ENCODE peak calls at places on chromosomes 12 and 14, in six cellular contexts. One of them, this sample, is unnamed.

GRCh38 chr12:100672075-100672592 is 98.7 kb downstream of the GAS2L3 start:
- DNase-seq in activated T-helper 1 cell treated with Interleukin-2 at 50 U/mL for 16 hours: no peak
- DNase-seq in H7: peak; percentile 62
- DNase-seq in NCI-H2029 treated with DMSO at 0.1 percent for 48 hours: no peak
- DNase-seq in occipital lobe: no peak
- DNase-seq in GM12891: peak; percentile 23
- DNase-seq in this sample: no peak

GRCh38 chr14:89702151-89702936 is 252.2 kb downstream of the EFCAB11 start:
- DNase-seq in H7: no peak
- DNase-seq in GM12891: no peak
- DNase-seq in occipital lobe: no peak
- DNase-seq in NCI-H2029 treated with DMSO at 0.1 percent for 48 hours: no peak
- DNase-seq in activated T-helper 1 cell treated with Interleukin-2 at 50 U/mL for 16 hours: no peak
- DNase-seq in this sample: no peak

GRCh38 chr12:105729931-105730330 is 399.4 kb downstream of the C12orf75 start:
- DNase-seq in occipital lobe: no peak
- DNase-seq in GM12891: no peak
- DNase-seq in H7: no peak
- DNase-seq in activated T-helper 1 cell treated with Interleukin-2 at 50 U/mL for 16 hours: no peak
- DNase-seq in NCI-H2029 treated with DMSO at 0.1 percent for 48 hours: no peak
- DNase-seq in this sample: no peak

GRCh38 chr12:121592323-121592722 is 11.5 kb upstream of the KDM2B start:
- DNase-seq in activated T-helper 1 cell treated with Interleukin-2 at 50 U/mL for 16 hours: no peak
- DNase-seq in NCI-H2029 treated with DMSO at 0.1 percent for 48 hours: no peak
- DNase-seq in H7: no peak
- DNase-seq in GM12891: no peak
- DNase-seq in occipital lobe: no peak
- DNase-seq in this sample: no peak

GRCh38 chr12:85329913-85330312 is 49.9 kb downstream of the ALX1 start:
- DNase-seq in GM12891: no peak
- DNase-seq in NCI-H2029 treated with DMSO at 0.1 percent for 48 hours: no peak
- DNase-seq in H7: no peak
- DNase-seq in occipital lobe: no peak
- DNase-seq in activated T-helper 1 cell treated with Interleukin-2 at 50 U/mL for 16 hours: no peak
- DNase-seq in this sample: no peak

GRCh38 chr14:22532345-22533056 is 56.5 kb downstream of the DAD1 start:
- DNase-seq in activated T-helper 1 cell treated with Interleukin-2 at 50 U/mL for 16 hours: no peak
- DNase-seq in NCI-H2029 treated with DMSO at 0.1 percent for 48 hours: no peak
- DNase-seq in H7: no peak
- DNase-seq in occipital lobe: no peak
- DNase-seq in GM12891: no peak
- DNase-seq in this sample: no peak

GRCh38 chr14:22549981-22550670 is 38.9 kb downstream of the DAD1 start:
- DNase-seq in H7: no peak
- DNase-seq in GM12891: no peak
- DNase-seq in NCI-H2029 treated with DMSO at 0.1 percent for 48 hours: no peak
- DNase-seq in occipital lobe: no peak
- DNase-seq in activated T-helper 1 cell treated with Interleukin-2 at 50 U/mL for 16 hours: peak; percentile 45
- DNase-seq in this sample: no peak

GRCh38 chr14:74614508-74615495 is 2.8 kb upstream of the LTBP2 start:
- DNase-seq in H7: no peak
- DNase-seq in activated T-helper 1 cell treated with Interleukin-2 at 50 U/mL for 16 hours: no peak
- DNase-seq in NCI-H2029 treated with DMSO at 0.1 percent for 48 hours: no peak
- DNase-seq in GM12891: no peak
- DNase-seq in occipital lobe: no peak
- DNase-seq in this sample: no peak

GRCh38 chr12:20601668-20602280 is 93.4 kb upstream of the SLCO1C1 start:
- DNase-seq in NCI-H2029 treated with DMSO at 0.1 percent for 48 hours: no peak
- DNase-seq in GM12891: no peak
- DNase-seq in activated T-helper 1 cell treated with Interleukin-2 at 50 U/mL for 16 hours: no peak
- DNase-seq in H7: no peak
- DNase-seq in occipital lobe: no peak
- DNase-seq in this sample: no peak

GRCh38 chr12:57242691-57243454 is 8.1 kb downstream of the STAC3 start:
- DNase-seq in occipital lobe: no peak
- DNase-seq in NCI-H2029 treated with DMSO at 0.1 percent for 48 hours: peak; percentile 89
- DNase-seq in H7: peak; percentile 97
- DNase-seq in GM12891: peak; percentile 71
- DNase-seq in activated T-helper 1 cell treated with Interleukin-2 at 50 U/mL for 16 hours: no peak
- DNase-seq in this sample: peak; percentile 71

GRCh38 chr14:61608245-61609142 is 86.8 kb upstream of the HIF1A start:
- DNase-seq in GM12891: no peak
- DNase-seq in occipital lobe: no peak
- DNase-seq in H7: no peak
- DNase-seq in NCI-H2029 treated with DMSO at 0.1 percent for 48 hours: peak; percentile 100
- DNase-seq in activated T-helper 1 cell treated with Interleukin-2 at 50 U/mL for 16 hours: no peak
- DNase-seq in this sample: peak; percentile 56

GRCh38 chr14:55237999-55238680 is 33.1 kb upstream of the FBXO34 start:
- DNase-seq in NCI-H2029 treated with DMSO at 0.1 percent for 48 hours: no peak
- DNase-seq in GM12891: no peak
- DNase-seq in H7: no peak
- DNase-seq in activated T-helper 1 cell treated with Interleukin-2 at 50 U/mL for 16 hours: no peak
- DNase-seq in occipital lobe: no peak
- DNase-seq in this sample: no peak

GRCh38 chr12:89863968-89864367 is 155.3 kb upstream of the ATP2B1 start:
- DNase-seq in activated T-helper 1 cell treated with Interleukin-2 at 50 U/mL for 16 hours: no peak
- DNase-seq in H7: peak; percentile 7
- DNase-seq in occipital lobe: no peak
- DNase-seq in NCI-H2029 treated with DMSO at 0.1 percent for 48 hours: no peak
- DNase-seq in GM12891: no peak
- DNase-seq in this sample: no peak

GRCh38 chr14:40368314-40368713 is 936.1 kb upstream of the FBXO33 start:
- DNase-seq in occipital lobe: no peak
- DNase-seq in GM12891: no peak
- DNase-seq in activated T-helper 1 cell treated with Interleukin-2 at 50 U/mL for 16 hours: no peak
- DNase-seq in NCI-H2029 treated with DMSO at 0.1 percent for 48 hours: peak; percentile 88
- DNase-seq in H7: no peak
- DNase-seq in this sample: no peak

GRCh38 chr14:89030921-89031320 is 206.5 kb downstream of the TTC8 start:
- DNase-seq in GM12891: no peak
- DNase-seq in H7: no peak
- DNase-seq in occipital lobe: no peak
- DNase-seq in NCI-H2029 treated with DMSO at 0.1 percent for 48 hours: no peak
- DNase-seq in activated T-helper 1 cell treated with Interleukin-2 at 50 U/mL for 16 hours: no peak
- DNase-seq in this sample: no peak

GRCh38 chr14:65622703-65623102 is 210.2 kb downstream of the FUT8 start:
- DNase-seq in NCI-H2029 treated with DMSO at 0.1 percent for 48 hours: no peak
- DNase-seq in activated T-helper 1 cell treated with Interleukin-2 at 50 U/mL for 16 hours: no peak
- DNase-seq in GM12891: no peak
- DNase-seq in H7: no peak
- DNase-seq in occipital lobe: no peak
- DNase-seq in this sample: no peak

GRCh38 chr12:50922820-50923219 is 29.5 kb upstream of the HIGD1C start:
- DNase-seq in H7: no peak
- DNase-seq in activated T-helper 1 cell treated with Interleukin-2 at 50 U/mL for 16 hours: no peak
- DNase-seq in GM12891: no peak
- DNase-seq in occipital lobe: no peak
- DNase-seq in NCI-H2029 treated with DMSO at 0.1 percent for 48 hours: no peak
- DNase-seq in this sample: no peak

GRCh38 chr12:121514184-121514742 is 66.6 kb downstream of the KDM2B start:
- DNase-seq in NCI-H2029 treated with DMSO at 0.1 percent for 48 hours: no peak
- DNase-seq in activated T-helper 1 cell treated with Interleukin-2 at 50 U/mL for 16 hours: no peak
- DNase-seq in GM12891: no peak
- DNase-seq in occipital lobe: no peak
- DNase-seq in H7: no peak
- DNase-seq in this sample: no peak

GRCh38 chr14:88043523-88043922 is 38.6 kb downstream of the GPR65 start:
- DNase-seq in GM12891: no peak
- DNase-seq in occipital lobe: no peak
- DNase-seq in activated T-helper 1 cell treated with Interleukin-2 at 50 U/mL for 16 hours: no peak
- DNase-seq in H7: no peak
- DNase-seq in NCI-H2029 treated with DMSO at 0.1 percent for 48 hours: no peak
- DNase-seq in this sample: no peak

GRCh38 chr14:95835331-95835730 is 41.3 kb upstream of the TUNAR start:
- DNase-seq in H7: no peak
- DNase-seq in occipital lobe: no peak
- DNase-seq in NCI-H2029 treated with DMSO at 0.1 percent for 48 hours: no peak
- DNase-seq in GM12891: no peak
- DNase-seq in activated T-helper 1 cell treated with Interleukin-2 at 50 U/mL for 16 hours: no peak
- DNase-seq in this sample: no peak

GRCh38 chr14:74080820-74081460 is 3.3 kb downstream of the ALDH6A1 start:
- DNase-seq in activated T-helper 1 cell treated with Interleukin-2 at 50 U/mL for 16 hours: no peak
- DNase-seq in NCI-H2029 treated with DMSO at 0.1 percent for 48 hours: no peak
- DNase-seq in occipital lobe: no peak
- DNase-seq in GM12891: no peak
- DNase-seq in H7: no peak
- DNase-seq in this sample: no peak

This sample was measured in dorsolateral prefrontal cortex.